ENCODE peak calls at places on chromosome 10, in ten cellular contexts. Z is mucosa of descending colon; T is iris pigment epithelial cell; M is Karpas-422; S is NCI-H1105 treated with DMSO at 0.1 percent for 48 hours; C is EL; B is stimulated activated CD8-positive, alpha-beta memory T cell treated with anti-CD3 and anti-CD28 coated beads, Interleukin-2, amount 100 ng/mL, for 48 hours; I is neural crest cell; L is coronary artery; Q is activated effector memory CD4-positive, alpha-beta T cell treated with Interleukin-2 at 50 U/mL for 16 hours. D is an unnamed sample.

GRCh38 chr10:77320852-77321496 is 316.6 kb downstream of the KCNMA1 start:
- DNase-seq in Z (no peak), T (peak; percentile 69), M (no peak), S (no peak), C (peak; percentile 92), B (no peak), I (no peak), L (no peak), Q (no peak), D (no peak)

GRCh38 chr10:78960316-78960800 is 108.4 kb upstream of the ZMIZ1 start:
- DNase-seq in Z (peak; percentile 52), T (peak; percentile 87), M (no peak), S (peak; percentile 29), C (peak; percentile 74), B (no peak), I (no peak), L (no peak), Q (no peak), D (no peak)

GRCh38 chr10:75512534-75512933 is 81.1 kb downstream of the LRMDA start:
- DNase-seq in Z (peak; percentile 31), T (no peak), M (no peak), S (no peak), C (no peak), B (no peak), I (no peak), L (no peak), Q (no peak), D (no peak)

GRCh38 chr10:13105184-13105583 is 5.2 kb downstream of the OPTN start:
- DNase-seq in Z (no peak), T (peak; percentile 60), M (no peak), S (no peak), C (peak; percentile 26), B (no peak), I (no peak), L (no peak), Q (no peak), D (no peak)

GRCh38 chr10:123926401-123927264 is 35.0 kb upstream of the CPXM2 start:
- DNase-seq in Z (no peak), T (peak; percentile 11), M (no peak), S (no peak), C (peak; percentile 56), B (no peak), I (no peak), L (no peak), Q (no peak), D (no peak)

GRCh38 chr10:90204956-90205695 is 503.7 kb downstream of the KIF20B start:
- DNase-seq in Z (no peak), T (peak; percentile 76), M (no peak), S (no peak), C (peak; percentile 68), B (no peak), I (no peak), L (no peak), Q (no peak), D (no peak)

GRCh38 chr10:16510843-16511242 is 10.8 kb downstream of the C1QL3 start:
- DNase-seq in Z (no peak), T (no peak), M (no peak), S (no peak), C (no peak), B (no peak), I (no peak), L (no peak), Q (no peak), D (no peak)

GRCh38 chr10:86103391-86104101 is 263.0 kb downstream of the GRID1 start:
- DNase-seq in Z (no peak), T (no peak), M (no peak), S (no peak), C (no peak), B (no peak), I (no peak), L (peak; percentile 49), Q (no peak), D (no peak)

GRCh38 chr10:89301721-89302445 is at the start of gene IFIT2:
- DNase-seq in Z (peak; percentile 40), T (peak; percentile 80), M (peak; percentile 59), S (peak; percentile 62), C (peak; percentile 71), B (no peak), I (no peak), L (no peak), Q (peak; percentile 14), D (no peak)

GRCh38 chr10:123565691-123566660 is 100.2 kb upstream of the GPR26 start:
- DNase-seq in Z (no peak), T (no peak), M (no peak), S (no peak), C (no peak), B (no peak), I (no peak), L (peak; percentile 61), Q (no peak), D (no peak)

D was measured in endothelial cell.